ENCODE peak calls at places on chromosomes 3 and 15, in nine cellular contexts. I is KBM-7, Z is posterior vena cava, R is ELR, P is sciatic nerve, T is NCI-H1092, U is stomach, Y is lower lobe of right lung, J is GM03348. B is an unnamed sample.

GRCh38 chr15:28101983-28102441 is 2.9 kb upstream of the OCA2 start:
- DNase-seq in R (no peak), J (no peak), T (no peak), U (no peak), I (no peak), Z (peak), Y (no peak), P (peak), B (no peak)

GRCh38 chr15:80926126-80926525 is 63.5 kb downstream of the MESD start:
- DNase-seq in U (no peak), R (no peak), P (no peak), J (no peak), I (no peak), Z (no peak), Y (no peak), T (no peak), B (no peak)

GRCh38 chr15:101296418-101297405 is 1.7 kb upstream of the SNRPA1 start:
- DNase-seq in I (no peak), R (peak), J (no peak), Z (no peak), P (peak), T (no peak), Y (no peak), U (no peak), B (no peak)

GRCh38 chr3:62529230-62529629 is 155.9 kb upstream of the FEZF2 start:
- DNase-seq in P (no peak), Y (no peak), T (no peak), Z (no peak), J (peak), U (peak), R (peak), I (peak), B (no peak)

GRCh38 chr3:3178498-3179328 is 778 bp downstream of the CRBN start:
- DNase-seq in P (no peak), Y (no peak), U (no peak), R (no peak), T (no peak), I (no peak), Z (no peak), J (no peak), B (no peak)

GRCh38 chr15:89226359-89227221 is 5.2 kb upstream of the RLBP1 start:
- DNase-seq in T (no peak), R (no peak), I (no peak), P (no peak), J (no peak), Y (no peak), U (no peak), Z (no peak), B (no peak)

GRCh38 chr3:107241217-107241616 is 136.0 kb upstream of the CCDC54 start:
- DNase-seq in T (no peak), Y (peak), U (peak), R (peak), P (no peak), J (peak), I (peak), Z (no peak), B (no peak)

GRCh38 chr3:30567139-30567753 is 39.2 kb upstream of the TGFBR2 start:
- DNase-seq in R (no peak), J (no peak), I (no peak), Z (no peak), Y (no peak), T (no peak), P (no peak), U (no peak), B (no peak)

GRCh38 chr3:34183581-34184313 is 385.3 kb downstream of the PDCD6IP start:
- DNase-seq in Z (no peak), R (no peak), I (no peak), T (peak), J (no peak), Y (no peak), U (no peak), P (no peak), B (no peak)

GRCh38 chr3:49513494-49514179 is 40.6 kb upstream of the BSN start:
- DNase-seq in Y (no peak), J (no peak), U (no peak), P (no peak), Z (no peak), T (no peak), R (no peak), I (no peak), B (no peak)

GRCh38 chr15:70765504-70766281 is 2.3 kb upstream of the UACA start:
- DNase-seq in Z (no peak), I (no peak), P (no peak), R (no peak), Y (no peak), J (peak), T (no peak), U (no peak), B (no peak)

GRCh38 chr3:196604548-196604947 is 34.9 kb upstream of the NRROS start:
- DNase-seq in Z (no peak), T (no peak), I (no peak), J (no peak), P (no peak), Y (no peak), R (no peak), U (no peak), B (no peak)

GRCh38 chr3:37993811-37994638 is 3.4 kb downstream of the VILL start:
- DNase-seq in U (peak), J (peak), P (peak), I (peak), Y (peak), Z (peak), R (peak), T (no peak), B (peak)

GRCh38 chr15:78055923-78056713 is 21.4 kb downstream of the TBC1D2B start:
- DNase-seq in R (peak), J (peak), U (no peak), Y (no peak), Z (no peak), P (no peak), T (no peak), I (no peak), B (no peak)

GRCh38 chr3:187919535-187919934 is 174.3 kb upstream of the BCL6 start:
- DNase-seq in T (no peak), J (no peak), Y (no peak), I (no peak), P (no peak), U (no peak), R (no peak), Z (no peak), B (no peak)

GRCh38 chr3:101936419-101937331 is 87.4 kb downstream of the NFKBIZ start:
- DNase-seq in T (no peak), P (no peak), R (peak), U (no peak), J (peak), Y (no peak), Z (no peak), I (peak), B (peak)

GRCh38 chr3:185070491-185071335 is 82.1 kb downstream of the C3orf70 start:
- DNase-seq in Y (no peak), P (no peak), Z (no peak), J (peak), R (peak), U (no peak), T (no peak), I (no peak), B (no peak)

GRCh38 chr3:184491011-184491576 is 70.5 kb upstream of the EPHB3 start:
- DNase-seq in Y (peak), T (peak), U (peak), J (no peak), Z (no peak), P (no peak), R (no peak), I (no peak), B (no peak)

GRCh38 chr15:60708684-60709083 is 229.7 kb upstream of the ICE2 start:
- DNase-seq in P (no peak), T (no peak), I (no peak), U (no peak), R (peak), Y (no peak), J (peak), Z (no peak), B (no peak)

B was measured in GF-D8.